ENCODE peak calls at places on chromosomes 11 and 22, in five cellular contexts. One of them, this sample, is unnamed.

GRCh38 chr22:44292007-44292370 is 20.8 kb downstream of the SHISAL1 start:
- DNase-seq in psoas muscle: no peak
- DNase-seq in HCT116: no peak
- DNase-seq in upper lobe of right lung: no peak
- DNase-seq in GM23338: peak; percentile 54
- DNase-seq in this sample: no peak

GRCh38 chr11:1071571-1072115 is 3.0 kb upstream of the MUC2 start:
- DNase-seq in psoas muscle: no peak
- DNase-seq in HCT116: no peak
- DNase-seq in upper lobe of right lung: peak; percentile 39
- DNase-seq in GM23338: no peak
- DNase-seq in this sample: no peak

GRCh38 chr11:128458316-128458715 is 129.0 kb downstream of the ETS1 start:
- DNase-seq in psoas muscle: no peak
- DNase-seq in HCT116: no peak
- DNase-seq in upper lobe of right lung: no peak
- DNase-seq in GM23338: no peak
- DNase-seq in this sample: no peak

GRCh38 chr11:9660886-9661285 is 3.0 kb upstream of the SWAP70 start:
- DNase-seq in psoas muscle: no peak
- DNase-seq in HCT116: no peak
- DNase-seq in upper lobe of right lung: no peak
- DNase-seq in GM23338: no peak
- DNase-seq in this sample: no peak

GRCh38 chr11:96155627-96156378 is 187.2 kb downstream of the MAML2 start:
- DNase-seq in psoas muscle: peak; percentile 79
- DNase-seq in HCT116: peak; percentile 27
- DNase-seq in upper lobe of right lung: peak; percentile 72
- DNase-seq in GM23338: peak; percentile 67
- DNase-seq in this sample: peak; percentile 79

GRCh38 chr22:32127904-32128303 is 31.2 kb downstream of the C22orf42 start:
- DNase-seq in psoas muscle: no peak
- DNase-seq in HCT116: no peak
- DNase-seq in upper lobe of right lung: no peak
- DNase-seq in GM23338: peak; percentile 86
- DNase-seq in this sample: no peak

GRCh38 chr11:16096336-16096735 is 260.0 kb downstream of the SOX6 start:
- DNase-seq in psoas muscle: no peak
- DNase-seq in HCT116: no peak
- DNase-seq in upper lobe of right lung: no peak
- DNase-seq in GM23338: no peak
- DNase-seq in this sample: no peak

GRCh38 chr11:106959800-106960199 is 58.5 kb downstream of the GUCY1A2 start:
- DNase-seq in psoas muscle: no peak
- DNase-seq in HCT116: no peak
- DNase-seq in upper lobe of right lung: no peak
- DNase-seq in GM23338: no peak
- DNase-seq in this sample: no peak

GRCh38 chr11:12802418-12803085 is 128.3 kb downstream of the TEAD1 start:
- DNase-seq in psoas muscle: no peak
- DNase-seq in HCT116: peak; percentile 97
- DNase-seq in upper lobe of right lung: peak; percentile 90
- DNase-seq in GM23338: peak; percentile 27
- DNase-seq in this sample: no peak

GRCh38 chr11:73270089-73270854 is 1.9 kb upstream of the P2RY6 start:
- DNase-seq in psoas muscle: no peak
- DNase-seq in HCT116: no peak
- DNase-seq in upper lobe of right lung: peak; percentile 49
- DNase-seq in GM23338: no peak
- DNase-seq in this sample: no peak

GRCh38 chr11:34565417-34566208 is 52.0 kb upstream of the ELF5 start:
- DNase-seq in psoas muscle: no peak
- DNase-seq in HCT116: peak; percentile 32
- DNase-seq in upper lobe of right lung: no peak
- DNase-seq in GM23338: peak; percentile 78
- DNase-seq in this sample: no peak

GRCh38 chr22:50695421-50696250 is 23.0 kb downstream of the SHANK3 start:
- DNase-seq in psoas muscle: peak; percentile 8
- DNase-seq in HCT116: no peak
- DNase-seq in upper lobe of right lung: peak; percentile 58
- DNase-seq in GM23338: no peak
- DNase-seq in this sample: no peak

GRCh38 chr11:15988693-15989231 is 367.6 kb downstream of the SOX6 start:
- DNase-seq in psoas muscle: no peak
- DNase-seq in HCT116: peak; percentile 19
- DNase-seq in upper lobe of right lung: no peak
- DNase-seq in GM23338: peak; percentile 85
- DNase-seq in this sample: no peak

GRCh38 chr11:22433517-22433916 is 95.3 kb downstream of the SLC17A6 start:
- DNase-seq in psoas muscle: no peak
- DNase-seq in HCT116: no peak
- DNase-seq in upper lobe of right lung: no peak
- DNase-seq in GM23338: no peak
- DNase-seq in this sample: no peak

GRCh38 chr22:41929158-41929896 is 2.7 kb upstream of the TNFRSF13C start:
- DNase-seq in psoas muscle: no peak
- DNase-seq in HCT116: no peak
- DNase-seq in upper lobe of right lung: no peak
- DNase-seq in GM23338: no peak
- DNase-seq in this sample: no peak

GRCh38 chr22:44364750-44365118 is 52.0 kb upstream of the SHISAL1 start:
- DNase-seq in psoas muscle: peak; percentile 34
- DNase-seq in HCT116: no peak
- DNase-seq in upper lobe of right lung: peak; percentile 47
- DNase-seq in GM23338: no peak
- DNase-seq in this sample: no peak

GRCh38 chr11:37788141-37788877 is 1190.3 kb upstream of the RAG2 start:
- DNase-seq in psoas muscle: no peak
- DNase-seq in HCT116: no peak
- DNase-seq in upper lobe of right lung: no peak
- DNase-seq in GM23338: no peak
- DNase-seq in this sample: no peak

GRCh38 chr11:114137054-114137453 is 77.5 kb downstream of the ZBTB16 start:
- DNase-seq in psoas muscle: no peak
- DNase-seq in HCT116: no peak
- DNase-seq in upper lobe of right lung: no peak
- DNase-seq in GM23338: no peak
- DNase-seq in this sample: no peak

GRCh38 chr11:60740573-60740972 is 16.1 kb downstream of the MS4A18 start:
- DNase-seq in psoas muscle: no peak
- DNase-seq in HCT116: no peak
- DNase-seq in upper lobe of right lung: no peak
- DNase-seq in GM23338: no peak
- DNase-seq in this sample: no peak

GRCh38 chr11:118679483-118679882 is at the start of gene TREH:
- DNase-seq in psoas muscle: no peak
- DNase-seq in HCT116: no peak
- DNase-seq in upper lobe of right lung: peak; percentile 43
- DNase-seq in GM23338: no peak
- DNase-seq in this sample: no peak

GRCh38 chr11:133930767-133931448 is 25.9 kb downstream of the IGSF9B start:
- DNase-seq in psoas muscle: no peak
- DNase-seq in HCT116: no peak
- DNase-seq in upper lobe of right lung: no peak
- DNase-seq in GM23338: peak; percentile 76
- DNase-seq in this sample: no peak
- TF ChIP-seq CTCF in psoas muscle: no peak
- TF ChIP-seq CTCF in HCT116: peak; percentile 58
- TF ChIP-seq CTCF in upper lobe of right lung: peak; percentile 33
- TF ChIP-seq CTCF in GM23338: peak; percentile 51
- TF ChIP-seq CTCF in this sample: no peak

GRCh38 chr11:95108671-95109551 is 19.3 kb downstream of the ENDOD1 start:
- DNase-seq in psoas muscle: no peak
- DNase-seq in HCT116: no peak
- DNase-seq in upper lobe of right lung: no peak
- DNase-seq in GM23338: no peak
- DNase-seq in this sample: no peak
- H3K27ac ChIP-seq in psoas muscle: peak overlapping the region; percentile 94
- H3K27ac ChIP-seq in HCT116: peak overlapping the region; percentile 89
- H3K27ac ChIP-seq in upper lobe of right lung: peak overlapping the region; percentile 79
- H3K27ac ChIP-seq in GM23338: no peak overlapping the region
- H3K27ac ChIP-seq in this sample: peak overlapping the region; percentile 78

GRCh38 chr11:79052539-79052938 is 388.3 kb downstream of the TENM4 start:
- DNase-seq in psoas muscle: no peak
- DNase-seq in HCT116: no peak
- DNase-seq in upper lobe of right lung: no peak
- DNase-seq in GM23338: peak; percentile 61
- DNase-seq in this sample: no peak
- TF ChIP-seq CTCF in psoas muscle: no peak
- TF ChIP-seq CTCF in HCT116: peak; percentile 15
- TF ChIP-seq CTCF in upper lobe of right lung: no peak
- TF ChIP-seq CTCF in GM23338: peak; percentile 43
- TF ChIP-seq CTCF in this sample: no peak

GRCh38 chr11:2390871-2391662 is 9.5 kb upstream of the TSSC4 start:
- DNase-seq in psoas muscle: no peak
- DNase-seq in HCT116: no peak
- DNase-seq in upper lobe of right lung: no peak
- DNase-seq in GM23338: no peak
- DNase-seq in this sample: no peak
- H3K27ac ChIP-seq in psoas muscle: peak overlapping the region; percentile 30
- H3K27ac ChIP-seq in HCT116: no peak overlapping the region
- H3K27ac ChIP-seq in upper lobe of right lung: no peak overlapping the region
- H3K27ac ChIP-seq in GM23338: no peak overlapping the region
- H3K27ac ChIP-seq in this sample: peak overlapping the region; percentile 74

GRCh38 chr22:30602049-30602448 is 4.9 kb upstream of the TCN2 start:
- DNase-seq in psoas muscle: no peak
- DNase-seq in HCT116: peak; percentile 53
- DNase-seq in upper lobe of right lung: no peak
- DNase-seq in GM23338: peak; percentile 78
- DNase-seq in this sample: no peak
- TF ChIP-seq CTCF in psoas muscle: no peak
- TF ChIP-seq CTCF in HCT116: peak; percentile 50
- TF ChIP-seq CTCF in upper lobe of right lung: peak; percentile 30
- TF ChIP-seq CTCF in GM23338: peak; percentile 61
- TF ChIP-seq CTCF in this sample: no peak